ENCODE peak calls at places on chromosomes 2 and 18, in four cellular contexts. One of them, this sample, is unnamed.

GRCh38 chr2:94870392-94871225 is 621 bp upstream of the TEKT4 start:
- DNase-seq in GM12891: peak
- DNase-seq in HepG2: peak
- DNase-seq in K562: peak
- DNase-seq in this sample: peak

GRCh38 chr18:9992300-9992987 is 78.6 kb downstream of the VAPA start:
- DNase-seq in GM12891: no peak
- DNase-seq in HepG2: no peak
- DNase-seq in K562: no peak
- DNase-seq in this sample: no peak

GRCh38 chr2:10544252-10544651 is 96.1 kb upstream of the ODC1 start:
- DNase-seq in K562: no peak
- DNase-seq in HepG2: no peak
- DNase-seq in GM12891: no peak
- DNase-seq in this sample: no peak

GRCh38 chr18:45745817-45746461 is 22.0 kb downstream of the SLC14A1 start:
- DNase-seq in K562: no peak
- DNase-seq in HepG2: no peak
- DNase-seq in GM12891: no peak
- DNase-seq in this sample: no peak

GRCh38 chr2:189584662-189585061 is 4.1 kb upstream of the SLC40A1 start:
- DNase-seq in K562: no peak
- DNase-seq in GM12891: no peak
- DNase-seq in HepG2: no peak
- DNase-seq in this sample: no peak

GRCh38 chr2:28378679-28379392 is 13.8 kb upstream of the FOSL2 start:
- DNase-seq in K562: no peak
- DNase-seq in GM12891: no peak
- DNase-seq in HepG2: no peak
- DNase-seq in this sample: no peak

GRCh38 chr2:118124293-118124891 is 36.1 kb downstream of the INSIG2 start:
- DNase-seq in K562: no peak
- DNase-seq in HepG2: no peak
- DNase-seq in GM12891: no peak
- DNase-seq in this sample: no peak

GRCh38 chr2:109375131-109375561 is 238.6 kb downstream of the SEPTIN10 start:
- DNase-seq in K562: no peak
- DNase-seq in HepG2: no peak
- DNase-seq in GM12891: no peak
- DNase-seq in this sample: no peak

DNA sequence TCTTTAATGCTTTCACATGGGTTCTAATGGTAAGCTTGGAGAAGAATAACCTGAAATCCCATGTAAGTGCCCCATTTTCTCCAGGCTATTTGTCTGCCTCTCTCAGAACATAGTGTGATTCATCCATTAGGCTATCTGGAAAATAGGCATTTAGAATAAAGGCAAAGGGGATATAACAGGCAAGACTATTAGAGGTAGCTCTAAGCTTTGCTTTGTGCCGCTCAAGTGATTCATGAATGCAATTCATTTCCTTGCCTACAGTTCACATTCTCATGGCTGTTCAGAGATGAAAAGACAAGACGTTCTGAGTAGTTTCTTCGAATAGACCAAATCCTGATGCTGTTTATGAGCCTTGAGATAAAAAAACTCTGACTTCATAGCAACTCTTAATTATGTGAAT is 101.7 kb downstream of the ANKRD44 start:
- DNase-seq in K562: no peak
- DNase-seq in HepG2: no peak
- DNase-seq in GM12891: no peak
- DNase-seq in this sample: no peak
- TF ChIP-seq POLR2AphosphoS5 in K562: no peak
- TF ChIP-seq POLR2AphosphoS5 in HepG2: no peak
- TF ChIP-seq POLR2AphosphoS5 in GM12891: no peak
- TF ChIP-seq POLR2AphosphoS5 in this sample: no peak

DNA sequence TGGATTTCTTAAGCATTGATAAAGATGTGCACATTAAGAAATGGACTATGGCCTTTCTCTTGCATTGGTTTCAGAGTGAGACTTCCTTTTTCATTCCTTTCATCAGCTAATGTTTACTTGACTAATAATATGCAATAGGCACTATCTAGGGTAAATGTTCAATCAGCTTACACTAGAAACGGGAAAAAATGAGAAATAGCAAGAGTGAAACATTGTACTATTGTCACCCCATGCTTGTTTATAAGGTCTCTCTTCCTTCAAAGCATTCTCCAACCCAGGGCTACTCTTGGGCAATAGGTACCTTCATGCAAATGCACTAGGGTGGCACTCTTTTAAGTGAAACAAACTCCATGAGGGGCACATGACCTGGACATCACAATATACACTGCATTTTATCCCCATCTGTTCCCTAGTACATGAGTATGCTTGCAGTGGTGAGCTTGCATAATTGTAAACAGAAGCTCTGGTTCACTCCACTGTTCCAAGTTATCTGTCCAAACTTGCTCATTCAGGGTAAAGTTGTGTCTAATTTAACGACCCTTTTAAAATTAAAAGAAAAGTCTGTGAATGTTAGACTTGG is 402.3 kb downstream of the ERBB4 start:
- DNase-seq in GM12891: no peak
- DNase-seq in K562: no peak
- DNase-seq in HepG2: no peak
- DNase-seq in this sample: no peak
- TF ChIP-seq TAF1 in GM12891: no peak
- TF ChIP-seq TAF1 in K562: no peak
- TF ChIP-seq TAF1 in HepG2: no peak
- TF ChIP-seq TAF1 in this sample: no peak

GRCh38 chr2:65063426-65063825 is 7.2 kb downstream of the CEP68 start:
- DNase-seq in K562: no peak
- DNase-seq in HepG2: no peak
- DNase-seq in GM12891: no peak
- DNase-seq in this sample: no peak
- TF ChIP-seq POLR2A in K562: no peak
- TF ChIP-seq POLR2A in HepG2: no peak
- TF ChIP-seq POLR2A in GM12891: no peak
- TF ChIP-seq POLR2A in this sample: no peak

DNA sequence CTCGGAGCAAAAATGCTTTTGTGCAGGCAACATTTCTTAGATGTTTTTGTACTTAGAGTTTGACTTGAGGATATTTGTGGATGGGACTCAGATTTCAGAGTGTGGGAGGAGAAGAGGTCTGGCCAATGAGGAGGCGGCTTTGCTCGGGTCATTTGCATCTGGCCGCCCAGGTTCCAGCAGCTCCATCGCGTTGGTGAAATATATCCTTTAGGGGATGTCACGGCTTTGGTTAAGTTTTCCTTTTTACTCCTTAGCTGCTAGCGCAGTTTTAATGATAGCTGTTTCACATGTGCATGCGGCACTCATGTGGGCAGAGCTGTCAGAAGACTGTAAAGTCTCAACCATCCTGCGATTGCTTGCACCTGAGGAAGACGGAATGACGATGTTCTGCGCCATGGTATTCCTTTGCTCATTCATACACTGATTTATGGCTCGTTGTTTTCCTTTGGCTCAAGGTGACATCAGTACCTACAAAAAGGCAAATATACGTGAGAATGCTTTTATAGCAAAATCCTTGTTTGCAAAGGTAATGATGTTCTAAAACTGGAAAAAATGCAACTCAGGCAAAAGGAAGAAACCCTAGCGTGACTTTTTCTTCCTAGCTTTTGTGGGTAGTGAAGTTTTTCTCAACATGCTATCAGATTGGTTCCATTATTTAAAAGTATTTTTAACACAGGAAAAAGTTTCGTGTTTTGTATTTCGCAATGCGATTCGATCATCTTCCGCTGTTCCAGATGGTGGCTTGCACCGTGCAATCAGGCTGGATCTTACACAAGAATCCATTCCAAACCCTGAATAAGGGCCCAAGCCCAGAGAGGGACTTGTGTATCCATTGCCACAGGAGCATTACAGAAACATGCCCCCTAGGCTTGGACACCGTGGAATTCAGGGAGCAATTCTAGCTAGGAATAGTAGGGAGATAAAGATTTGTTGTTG is 70.5 kb upstream of the ZNF516 start:
- DNase-seq in K562: peak
- DNase-seq in GM12891: no peak
- DNase-seq in HepG2: peak
- DNase-seq in this sample: no peak
- TF ChIP-seq POLR2AphosphoS5 in K562: no peak
- TF ChIP-seq POLR2AphosphoS5 in GM12891: no peak
- TF ChIP-seq POLR2AphosphoS5 in HepG2: no peak
- TF ChIP-seq POLR2AphosphoS5 in this sample: no peak

GRCh38 chr2:20623741-20624155 is 27.1 kb downstream of the HS1BP3 start:
- DNase-seq in GM12891: no peak
- DNase-seq in K562: no peak
- DNase-seq in HepG2: no peak
- DNase-seq in this sample: no peak

GRCh38 chr2:20622296-20622686 is 28.6 kb downstream of the HS1BP3 start:
- DNase-seq in HepG2: no peak
- DNase-seq in GM12891: no peak
- DNase-seq in K562: no peak
- DNase-seq in this sample: no peak

GRCh38 chr2:20624156-20624883 is 26.6 kb downstream of the HS1BP3 start:
- DNase-seq in K562: no peak
- DNase-seq in HepG2: no peak
- DNase-seq in GM12891: no peak
- DNase-seq in this sample: no peak

GRCh38 chr2:20622731-20623130 is 28.2 kb downstream of the HS1BP3 start:
- DNase-seq in GM12891: no peak
- DNase-seq in HepG2: no peak
- DNase-seq in K562: no peak
- DNase-seq in this sample: no peak

DNA sequence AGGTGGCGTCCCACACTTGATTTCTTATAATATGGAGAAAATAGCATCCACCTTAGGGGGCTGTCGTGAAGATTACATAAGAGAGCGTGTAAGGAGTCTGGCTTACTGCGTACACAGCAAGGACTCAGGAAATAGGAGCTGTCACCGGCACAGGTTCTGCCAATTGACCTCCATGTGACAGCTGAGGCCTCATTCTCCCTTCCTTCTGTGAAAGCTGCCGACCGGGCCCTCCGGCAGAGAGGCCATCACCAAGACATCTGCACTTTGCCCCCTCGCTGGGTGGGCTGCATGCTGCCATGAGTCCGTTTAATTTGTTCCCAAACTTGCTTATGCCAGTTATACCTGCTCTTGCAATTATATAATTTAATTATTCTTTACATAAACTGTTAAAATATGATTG is 27.7 kb downstream of the HS1BP3 start:
- DNase-seq in GM12891: no peak
- DNase-seq in HepG2: no peak
- DNase-seq in K562: no peak
- DNase-seq in this sample: no peak
- TF ChIP-seq TAF1 in GM12891: no peak
- TF ChIP-seq TAF1 in HepG2: no peak
- TF ChIP-seq TAF1 in K562: no peak
- TF ChIP-seq TAF1 in this sample: no peak

DNA sequence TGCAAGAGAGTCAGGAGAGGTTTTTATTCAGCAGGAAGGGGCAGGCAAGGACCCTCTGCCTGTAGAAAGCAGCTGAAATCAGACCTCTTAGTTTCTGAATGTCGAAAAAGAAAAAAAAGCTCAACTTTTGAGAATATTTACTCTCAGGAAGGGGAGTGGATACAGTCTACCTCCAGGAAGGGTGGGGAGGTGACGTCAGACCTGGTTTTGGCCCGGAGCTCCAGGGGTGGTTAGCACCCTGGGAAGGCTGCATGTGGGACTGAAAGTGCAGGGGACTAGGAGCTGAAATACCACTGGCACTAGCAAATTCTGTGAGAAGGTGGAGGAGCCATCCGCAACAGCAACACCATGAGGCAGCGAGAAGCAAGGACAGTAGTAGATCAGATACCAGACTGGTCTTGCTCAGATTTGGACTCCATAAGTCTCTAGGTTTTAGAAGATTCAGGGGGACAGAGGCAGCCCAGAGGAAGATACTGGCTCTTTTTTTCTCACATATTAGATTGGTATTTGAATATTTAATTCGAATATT is 19.8 kb downstream of the MC2R start:
- DNase-seq in K562: no peak
- DNase-seq in HepG2: no peak
- DNase-seq in GM12891: no peak
- DNase-seq in this sample: no peak
- TF ChIP-seq POLR2A in K562: no peak
- TF ChIP-seq POLR2A in HepG2: no peak
- TF ChIP-seq POLR2A in GM12891: no peak
- TF ChIP-seq POLR2A in this sample: no peak